ENCODE peak calls at places on chromosomes 16 and 17, in five cellular contexts. A is NCI-H774, B is amygdala, O is mucosa of descending colon, N is fibroblast of pulmonary artery. P is an unnamed sample.

GRCh38 chr17:20986767-20987510 is 55.9 kb downstream of the USP22 start:
- DNase-seq in B (no peak), N (no peak), A (no peak), O (no peak), P (no peak)

GRCh38 chr17:13609953-13610352 is 8.2 kb upstream of the HS3ST3A1 start:
- DNase-seq in B (no peak), N (no peak), O (no peak), A (no peak), P (no peak)

GRCh38 chr17:75370288-75370687 is 35.2 kb downstream of the GRB2 start:
- DNase-seq in N (no peak), B (no peak), O (no peak), A (no peak), P (no peak)

GRCh38 chr17:33106525-33107162 is 115.0 kb downstream of the SPACA3 start:
- DNase-seq in B (no peak), N (no peak), O (no peak), A (no peak), P (no peak)

GRCh38 chr17:75524971-75525805 is at the start of gene LLGL2:
- DNase-seq in B (no peak), A (peak; percentile 99), N (peak; percentile 38), O (peak; percentile 95), P (peak; percentile 89)

GRCh38 chr17:76262732-76263344 is 2.3 kb upstream of the UBALD2 start:
- DNase-seq in B (no peak), O (peak; percentile 83), A (peak; percentile 79), N (no peak), P (no peak)

GRCh38 chr17:79809530-79810137 is 12.8 kb upstream of the CBX8 start:
- DNase-seq in A (peak; percentile 43), O (no peak), B (no peak), N (no peak), P (no peak)

GRCh38 chr17:81082177-81083073 is 47.5 kb downstream of the BAIAP2 start:
- DNase-seq in B (no peak), A (no peak), O (no peak), N (no peak), P (no peak)

GRCh38 chr17:50051082-50051576 is 4.8 kb upstream of the ITGA3 start:
- DNase-seq in N (peak; percentile 66), A (no peak), B (no peak), O (no peak), P (no peak)

GRCh38 chr16:30394603-30395154 is 541 bp upstream of the ZNF48 start:
- DNase-seq in A (no peak), B (no peak), N (peak; percentile 63), O (no peak), P (peak; percentile 67)

GRCh38 chr17:76270127-76270592 is 5.0 kb downstream of the UBALD2 start:
- DNase-seq in B (no peak), N (no peak), O (no peak), A (no peak), P (no peak)

GRCh38 chr16:23469814-23470213 is 16.8 kb upstream of the COG7 start:
- DNase-seq in O (no peak), A (peak; percentile 32), N (peak; percentile 22), B (no peak), P (no peak)

GRCh38 chr17:39404542-39405378 is 3.3 kb upstream of the FBXL20 start:
- DNase-seq in A (no peak), B (no peak), N (peak; percentile 86), O (no peak), P (no peak)

GRCh38 chr17:45949755-45950320 is 49.2 kb upstream of the STH start:
- DNase-seq in B (no peak), O (no peak), N (no peak), A (no peak), P (no peak)

GRCh38 chr17:78497115-78497540 is 80.1 kb downstream of the DNAH17 start:
- DNase-seq in A (peak; percentile 80), O (peak; percentile 76), N (peak; percentile 86), B (peak; percentile 58), P (peak; percentile 55)

GRCh38 chr16:57167951-57168350 is 17.9 kb downstream of the PSME3IP1 start:
- DNase-seq in O (no peak), A (no peak), B (no peak), N (peak; percentile 90), P (no peak)

GRCh38 chr17:2551928-2552327 is 40.2 kb upstream of the METTL16 start:
- DNase-seq in A (no peak), B (no peak), N (no peak), O (no peak), P (no peak)